ENCODE peak calls at places on chromosomes 13 and 19, in nine cellular contexts. Z is cardiac fibroblast, X is Peyer's patch, W is AG10803, Q is fibroblast of mammary gland, V is IMR-90, S is adrenal gland, T is GM12864, N is sigmoid colon. I is an unnamed sample.

GRCh38 chr19:6744381-6745288 is 5.2 kb downstream of the TRIP10 start:
- DNase-seq in W (peak), X (peak), T (no peak), Q (peak), Z (peak), S (peak), V (peak), N (peak), I (peak)

GRCh38 chr13:61414136-61414535 is 1.5 kb downstream of the PCDH20 start:
- DNase-seq in V (no peak), T (no peak), X (no peak), Z (no peak), S (no peak), W (no peak), Q (no peak), N (no peak), I (no peak)

GRCh38 chr19:36605839-36606478 is 846 bp downstream of the ZNF382 start:
- DNase-seq in Q (no peak), N (no peak), Z (peak), W (peak), S (no peak), V (no peak), X (no peak), T (no peak), I (no peak)

GRCh38 chr13:104301216-104301975 is 1235.2 kb upstream of the SLC10A2 start:
- DNase-seq in N (no peak), Q (no peak), V (peak), Z (no peak), W (no peak), S (no peak), T (no peak), X (no peak), I (no peak)

GRCh38 chr19:33280351-33280921 is 21.9 kb downstream of the CEBPA start:
- DNase-seq in Q (no peak), Z (no peak), X (no peak), N (no peak), T (peak), S (no peak), W (no peak), V (no peak), I (no peak)

GRCh38 chr13:36919833-36920611 is at the start of gene SMAD9:
- DNase-seq in Z (peak), Q (peak), N (peak), V (peak), T (no peak), W (peak), X (no peak), S (peak), I (peak)

GRCh38 chr13:94822356-94822755 is 110.0 kb upstream of the SOX21 start:
- DNase-seq in W (no peak), V (no peak), T (no peak), Q (no peak), N (no peak), X (no peak), S (no peak), Z (no peak), I (no peak)

GRCh38 chr13:44969858-44970484 is 19.3 kb downstream of the NUFIP1 start:
- DNase-seq in Q (peak), W (peak), Z (peak), T (no peak), V (peak), X (no peak), N (no peak), S (no peak), I (peak)

GRCh38 chr13:57128909-57129308 is 11.8 kb upstream of the PRR20A start:
- DNase-seq in N (no peak), W (no peak), V (no peak), X (no peak), Z (no peak), T (no peak), S (no peak), Q (no peak), I (peak)

GRCh38 chr19:36009220-36009619 is 607 bp upstream of the SYNE4 start:
- DNase-seq in V (peak), N (peak), W (peak), X (peak), T (no peak), Z (peak), Q (peak), S (peak), I (peak)

GRCh38 chr19:913080-913748 is at the start of gene R3HDM4:
- DNase-seq in N (peak), V (peak), Q (peak), T (no peak), W (peak), X (peak), S (peak), Z (peak), I (peak)

GRCh38 chr19:33492951-33493350 is 28.6 kb downstream of the PEPD start:
- DNase-seq in V (no peak), Q (no peak), T (no peak), W (no peak), S (no peak), X (no peak), N (peak), Z (no peak), I (no peak)

GRCh38 chr13:30832377-30832776 is 73.7 kb upstream of the MEDAG start:
- DNase-seq in N (no peak), Q (no peak), Z (no peak), V (no peak), X (no peak), W (no peak), T (no peak), S (no peak), I (no peak)

GRCh38 chr13:34847751-34848150 is 94.3 kb upstream of the NBEA start:
- DNase-seq in T (no peak), X (no peak), N (no peak), V (no peak), W (no peak), Z (no peak), S (no peak), Q (no peak), I (peak)

GRCh38 chr13:64793592-64793991 is 2436.5 kb downstream of the PCDH9 start:
- DNase-seq in X (no peak), Z (no peak), W (no peak), Q (no peak), N (no peak), V (no peak), T (no peak), S (no peak), I (no peak)

GRCh38 chr19:16473875-16474397 is 2.2 kb upstream of the EPS15L1 start:
- DNase-seq in N (no peak), Q (no peak), X (no peak), T (no peak), S (no peak), Z (no peak), V (no peak), W (peak), I (no peak)

GRCh38 chr19:55526216-55527196 is 10.4 kb downstream of the SBK2 start:
- DNase-seq in T (no peak), Z (peak), Q (peak), S (no peak), N (no peak), X (no peak), V (peak), W (peak), I (peak)

GRCh38 chr19:17775245-17775927 is 19.6 kb upstream of the B3GNT3 start:
- DNase-seq in Q (peak), Z (peak), V (peak), X (peak), S (no peak), T (no peak), W (peak), N (no peak), I (peak)

GRCh38 chr13:112226320-112227002 is 149.7 kb upstream of the SPACA7 start:
- DNase-seq in Q (no peak), W (no peak), N (no peak), S (no peak), V (no peak), T (no peak), X (no peak), Z (no peak), I (no peak)

GRCh38 chr19:34220472-34221063 is 33.8 kb upstream of the GARRE1 start:
- DNase-seq in N (peak), V (peak), W (peak), S (peak), T (no peak), X (peak), Q (peak), Z (peak), I (peak)

GRCh38 chr19:17544418-17544817 is 11.0 kb upstream of the COLGALT1 start:
- DNase-seq in X (no peak), T (no peak), S (no peak), Z (no peak), W (no peak), V (no peak), N (no peak), Q (no peak), I (no peak)

GRCh38 chr13:69946443-69946955 is 161.1 kb upstream of the ATXN8OS start:
- DNase-seq in Z (no peak), Q (no peak), X (no peak), W (no peak), S (no peak), N (no peak), V (no peak), T (no peak), I (no peak)

GRCh38 chr13:24301434-24301833 is 7.9 kb upstream of the C1QTNF9 start:
- DNase-seq in W (no peak), S (no peak), X (no peak), V (no peak), Q (no peak), T (no peak), N (peak), Z (no peak), I (no peak)

GRCh38 chr13:80454245-80454644 is 113.3 kb upstream of the SPRY2 start:
- DNase-seq in S (no peak), Z (peak), Q (peak), V (peak), W (no peak), X (no peak), T (no peak), N (no peak), I (peak)

GRCh38 chr19:51641648-51642047 is 5.0 kb downstream of the SIGLEC14 start:
- DNase-seq in N (no peak), Z (no peak), T (no peak), V (no peak), Q (no peak), X (no peak), S (no peak), W (no peak), I (no peak)

GRCh38 chr19:51514866-51515481 is 13.4 kb upstream of the SIGLEC12 start:
- DNase-seq in W (peak), T (peak), Z (peak), N (no peak), X (no peak), Q (peak), V (peak), S (no peak), I (peak)

GRCh38 chr13:45339867-45340266 is 1.1 kb downstream of the TPT1 start:
- DNase-seq in V (no peak), N (no peak), Z (no peak), X (peak), W (no peak), Q (no peak), T (no peak), S (no peak), I (no peak)

GRCh38 chr19:14544977-14545715 is 15.8 kb downstream of the TECR start:
- DNase-seq in W (peak), S (peak), V (no peak), N (peak), T (no peak), Z (no peak), X (no peak), Q (no peak), I (peak)

GRCh38 chr13:95710313-95710712 is 33.4 kb downstream of the DNAJC3 start:
- DNase-seq in T (no peak), X (no peak), S (no peak), V (peak), N (no peak), W (peak), Z (peak), Q (peak), I (peak)

DNA sequence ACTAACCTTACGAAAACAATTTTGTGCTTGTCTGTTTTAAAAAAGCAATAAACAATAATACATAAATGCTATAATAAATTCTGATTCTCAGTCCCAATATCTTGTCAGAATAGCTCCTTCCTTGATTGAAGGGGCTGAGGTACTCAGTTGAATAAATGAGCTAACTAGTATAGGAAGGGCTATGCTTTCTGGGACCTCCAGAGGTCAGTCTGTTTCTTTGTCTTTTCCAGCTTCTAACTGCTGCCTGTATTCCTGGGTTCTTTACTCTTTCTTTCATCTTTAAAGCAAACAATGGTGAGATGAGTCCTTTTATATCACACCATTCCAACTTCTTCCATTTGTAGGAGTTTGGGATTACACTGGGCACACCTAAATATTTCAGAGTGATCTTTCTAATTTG is 1297.0 kb upstream of the ATXN8OS start:
- DNase-seq in S (no peak), Q (no peak), X (no peak), Z (no peak), N (no peak), T (no peak), W (no peak), V (no peak), I (peak)
- TF ChIP-seq CTCF in S (no peak), Q (no peak), X (no peak), Z (no peak), N (no peak), T (no peak), W (no peak), V (no peak), I (peak)

GRCh38 chr13:22944378-22944777 is 236.4 kb upstream of the SGCG start:
- DNase-seq in N (no peak), S (no peak), T (no peak), W (no peak), X (no peak), Z (no peak), Q (no peak), V (no peak), I (no peak)
- TF ChIP-seq CTCF in N (no peak), S (no peak), T (no peak), W (no peak), X (no peak), Z (no peak), Q (no peak), V (no peak), I (no peak)

GRCh38 chr19:53537126-53537522 is 821 bp upstream of the ZNF331 start:
- DNase-seq in S (no peak), W (no peak), T (no peak), Q (no peak), V (no peak), N (no peak), Z (no peak), X (no peak), I (no peak)

GRCh38 chr19:53538378-53539109 is 599 bp downstream of the ZNF331 start:
- DNase-seq in Q (no peak), X (no peak), T (no peak), N (no peak), V (no peak), W (no peak), Z (no peak), S (no peak), I (no peak)

GRCh38 chr19:53540091-53540490 is 2.1 kb downstream of the ZNF331 start:
- DNase-seq in V (no peak), Z (no peak), S (no peak), N (no peak), X (no peak), T (no peak), Q (no peak), W (no peak), I (no peak)

GRCh38 chr19:53536223-53536543 is 1.8 kb upstream of the ZNF331 start:
- DNase-seq in Z (no peak), N (no peak), W (no peak), V (no peak), T (no peak), X (no peak), S (no peak), Q (no peak), I (no peak)

GRCh38 chr19:53537523-53538377 is at the start of gene ZNF331:
- DNase-seq in V (peak), N (peak), Z (peak), Q (peak), S (peak), T (peak), X (peak), W (peak), I (peak)
- TF ChIP-seq CTCF in V (peak), N (peak), Z (peak), Q (no peak), S (peak), T (peak), X (peak), W (peak), I (no peak)

GRCh38 chr13:111216166-111216960 is 101.3 kb downstream of the ARHGEF7 start:
- DNase-seq in X (peak), S (no peak), W (no peak), N (no peak), T (no peak), Z (no peak), Q (peak), V (peak), I (peak)
- TF ChIP-seq CTCF in X (peak), S (peak), W (peak), N (no peak), T (peak), Z (peak), Q (peak), V (peak), I (peak)

DNA sequence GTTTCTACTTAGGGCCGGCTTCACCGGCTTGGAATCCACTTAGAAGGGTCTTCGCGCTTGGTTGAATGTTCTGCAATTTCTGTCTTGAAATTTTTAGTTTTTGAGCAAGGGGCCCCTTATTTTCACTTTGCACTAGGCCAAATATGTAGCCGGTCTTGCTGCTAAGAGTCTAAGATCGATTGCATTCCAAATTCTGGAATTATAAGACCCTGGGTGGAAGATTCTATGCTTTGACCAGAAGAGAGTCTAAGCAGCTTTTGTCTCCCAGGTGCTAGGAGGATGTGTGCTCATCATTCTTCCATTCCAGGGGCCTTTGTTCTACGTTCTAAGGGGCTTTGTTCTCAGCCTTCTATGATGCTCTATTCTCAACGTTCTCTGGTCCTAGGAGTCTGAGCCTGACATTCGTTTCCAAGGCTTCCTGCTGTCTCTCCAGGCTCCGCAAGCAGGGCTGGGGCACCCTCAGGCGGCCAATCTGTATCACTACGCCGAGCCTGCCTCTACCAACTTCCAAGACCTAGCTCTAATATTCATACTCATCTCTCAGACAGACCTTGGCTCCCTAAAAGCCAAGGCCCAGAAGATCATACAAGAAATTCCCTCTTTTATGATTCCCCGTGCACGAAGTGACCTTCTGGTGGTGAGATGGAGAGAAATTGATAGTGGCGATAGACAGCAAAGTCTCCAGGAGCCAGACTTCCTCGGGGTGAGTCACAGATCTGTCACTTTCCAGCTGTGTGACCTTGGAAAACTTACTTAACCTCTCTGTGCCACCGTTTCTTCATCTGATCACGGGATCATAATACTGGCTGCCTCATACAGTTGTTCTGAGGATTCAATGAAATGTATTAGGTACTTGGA is 982 bp upstream of the DACT3 start:
- DNase-seq in N (peak), Q (peak), V (peak), Z (peak), S (peak), T (no peak), X (peak), W (peak), I (peak)
- TF ChIP-seq CTCF in N (peak), Q (peak), V (peak), Z (peak), S (peak), T (peak), X (peak), W (peak), I (peak)

GRCh38 chr13:47929156-47929555 is 71.9 kb downstream of the SUCLA2 start:
- DNase-seq in V (peak), N (no peak), T (no peak), Q (peak), Z (peak), S (no peak), X (no peak), W (peak), I (no peak)
- TF ChIP-seq CTCF in V (no peak), N (no peak), T (no peak), Q (no peak), Z (no peak), S (no peak), X (no peak), W (no peak), I (no peak)